ENCODE peak calls at places on chromosome 5, in four cellular contexts. S, K, R and N are unnamed samples.

GRCh38 chr5:83472508-83473343 is 1.2 kb downstream of the VCAN start:
- DNase-seq in K (no peak), S (peak; percentile 24), R (peak; percentile 57), N (peak; percentile 87)

GRCh38 chr5:48192-48591 is 43.8 kb upstream of the PLEKHG4B start:
- DNase-seq in R (no peak), S (no peak), K (no peak), N (no peak)

GRCh38 chr5:620152-620551 is 8.0 kb downstream of the CEP72 start:
- DNase-seq in S (no peak), K (no peak), R (no peak), N (no peak)

GRCh38 chr5:35171108-35171507 is 59.2 kb downstream of the PRLR start:
- DNase-seq in K (no peak), R (no peak), S (no peak), N (no peak)

GRCh38 chr5:132422720-132423442 is 53.4 kb downstream of the SLC22A5 start:
- DNase-seq in K (no peak), S (peak; percentile 68), R (no peak), N (no peak)

GRCh38 chr5:56684159-56684558 is 131.2 kb upstream of the MAP3K1 start:
- DNase-seq in S (no peak), R (no peak), K (no peak), N (no peak)

GRCh38 chr5:127011961-127012644 is 18.3 kb downstream of the MARCHF3 start:
- DNase-seq in S (no peak), R (no peak), K (no peak), N (no peak)

GRCh38 chr5:16709691-16710420 is 93.1 kb upstream of the RETREG1 start:
- DNase-seq in R (no peak), S (no peak), K (no peak), N (no peak)

GRCh38 chr5:143890475-143890874 is 78.5 kb downstream of the HMHB1 start:
- DNase-seq in S (peak; percentile 9), K (no peak), R (no peak), N (no peak)

GRCh38 chr5:135566422-135567416 is 12.1 kb downstream of the CXCL14 start:
- DNase-seq in S (no peak), K (no peak), R (no peak), N (peak; percentile 74)

GRCh38 chr5:127010362-127010761 is 20.0 kb downstream of the MARCHF3 start:
- DNase-seq in S (no peak), R (no peak), K (no peak), N (no peak)

GRCh38 chr5:130102995-130103394 is 198.7 kb downstream of the CHSY3 start:
- DNase-seq in R (no peak), K (no peak), S (no peak), N (no peak)

GRCh38 chr5:82635561-82636288 is 357.6 kb upstream of the RPS23 start:
- DNase-seq in S (peak; percentile 83), R (no peak), K (no peak), N (no peak)

GRCh38 chr5:172153695-172154094 is 34.3 kb downstream of the STK10 start:
- DNase-seq in R (no peak), K (no peak), S (no peak), N (no peak)

GRCh38 chr5:58460727-58461286 is 921 bp upstream of the PLK2 start:
- DNase-seq in S (peak; percentile 86), K (peak; percentile 72), R (peak; percentile 93), N (no peak)

GRCh38 chr5:1480217-1480616 is 35.0 kb upstream of the SLC6A3 start:
- DNase-seq in R (no peak), K (no peak), S (peak; percentile 11), N (peak; percentile 80)

GRCh38 chr5:149911031-149911430 is 33.6 kb downstream of the PDE6A start:
- DNase-seq in R (no peak), S (no peak), K (no peak), N (no peak)

GRCh38 chr5:88732862-88733261 is 150.1 kb downstream of the MEF2C start:
- DNase-seq in K (no peak), S (no peak), R (no peak), N (no peak)

GRCh38 chr5:173114536-173114935 is 29.8 kb upstream of the BNIP1 start:
- DNase-seq in K (no peak), R (no peak), S (no peak), N (no peak)

GRCh38 chr5:134139377-134139851 is 24.9 kb downstream of the TCF7 start:
- DNase-seq in S (no peak), R (no peak), K (no peak), N (peak; percentile 30)

GRCh38 chr5:60447488-60447920 is 252.5 kb downstream of the DEPDC1B start:
- DNase-seq in R (no peak), K (no peak), S (no peak), N (no peak)

GRCh38 chr5:155794801-155795200 is 532.2 kb upstream of the SGCD start:
- DNase-seq in S (peak; percentile 3), K (no peak), R (no peak), N (no peak)

GRCh38 chr5:180339583-180340183 is 13.5 kb downstream of the GFPT2 start:
- DNase-seq in R (no peak), K (no peak), S (peak; percentile 45), N (peak; percentile 37)

GRCh38 chr5:68683632-68684035 is 410.2 kb upstream of the SLC30A5 start:
- DNase-seq in K (no peak), S (peak; percentile 95), R (no peak), N (peak; percentile 58)

GRCh38 chr5:130939059-130939458 is 226.0 kb downstream of the HINT1 start:
- DNase-seq in S (no peak), R (no peak), K (no peak), N (no peak)

GRCh38 chr5:99543841-99544240 is 615.0 kb upstream of the CHD1 start:
- DNase-seq in K (no peak), R (no peak), S (peak; percentile 35), N (no peak)

GRCh38 chr5:1910081-1910760 is 27.5 kb upstream of the IRX4 start:
- DNase-seq in S (no peak), K (no peak), R (no peak), N (peak; percentile 65)

GRCh38 chr5:2201011-2201410 is 318.3 kb upstream of the IRX4 start:
- DNase-seq in K (no peak), S (no peak), R (no peak), N (no peak)

GRCh38 chr5:14676320-14676719 is 11.8 kb downstream of the OTULIN start:
- DNase-seq in K (no peak), R (no peak), S (peak; percentile 68), N (no peak)

GRCh38 chr5:116487045-116487444 is 87.6 kb downstream of the SEMA6A start:
- DNase-seq in S (no peak), K (no peak), R (no peak), N (no peak)

GRCh38 chr5:66113160-66113559 is 30.9 kb upstream of the SREK1 start:
- DNase-seq in R (no peak), S (peak; percentile 62), K (no peak), N (no peak)

GRCh38 chr5:16234598-16234997 is 55.0 kb upstream of the MARCHF11 start:
- DNase-seq in K (no peak), R (no peak), S (no peak), N (no peak)

GRCh38 chr5:55437452-55437851 is 97.3 kb downstream of the PLPP1 start:
- DNase-seq in R (no peak), S (no peak), K (no peak), N (no peak)

GRCh38 chr5:84239509-84239908 is 145.2 kb downstream of the EDIL3 start:
- DNase-seq in S (peak; percentile 68), K (no peak), R (no peak), N (no peak)

GRCh38 chr5:53291047-53291446 is 181.5 kb upstream of the MOCS2 start:
- DNase-seq in K (no peak), R (no peak), S (no peak), N (no peak)

GRCh38 chr5:166505546-166505945 is 1785.9 kb upstream of the WWC1 start:
- DNase-seq in K (no peak), R (peak; percentile 27), S (no peak), N (no peak)

GRCh38 chr5:137488974-137489373 is 10.2 kb downstream of the SPOCK1 start:
- DNase-seq in K (no peak), R (no peak), S (no peak), N (no peak)

DNA sequence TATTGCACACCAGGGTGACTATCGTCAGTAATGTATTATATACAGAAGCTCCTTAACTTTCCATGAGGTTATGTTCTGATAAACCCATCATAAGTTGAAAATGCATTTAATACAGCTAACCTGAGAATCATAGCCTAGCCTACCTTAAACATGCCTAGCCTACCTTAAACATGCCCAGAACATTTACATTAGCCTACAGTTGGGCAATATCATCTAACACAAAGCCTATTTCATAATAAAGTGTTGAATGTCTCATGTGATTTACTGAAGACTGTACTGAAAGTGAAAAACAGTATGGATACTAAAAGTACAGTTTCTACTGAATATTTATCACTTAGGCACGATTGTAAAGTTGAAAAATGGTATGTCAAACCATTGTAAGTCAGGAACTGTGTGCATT is 1.5 kb downstream of the GM2A start:
- DNase-seq in K (no peak), R (no peak), S (no peak), N (no peak)
- H3K27ac ChIP-seq in K (no peak overlapping the region), R (no peak overlapping the region), S (no peak overlapping the region), N (no peak overlapping the region)

GRCh38 chr5:177511796-177512675 is 2.4 kb upstream of the DOK3 start:
- DNase-seq in S (no peak), R (no peak), K (no peak), N (no peak)
- H3K36me3 ChIP-seq in S (peaks cover 40% of the 10 kb centered on the region), R (peaks cover 65% of the 10 kb centered on the region), K (peaks cover 46% of the 10 kb centered on the region), N (peaks cover 17% of the 10 kb centered on the region)

DNA sequence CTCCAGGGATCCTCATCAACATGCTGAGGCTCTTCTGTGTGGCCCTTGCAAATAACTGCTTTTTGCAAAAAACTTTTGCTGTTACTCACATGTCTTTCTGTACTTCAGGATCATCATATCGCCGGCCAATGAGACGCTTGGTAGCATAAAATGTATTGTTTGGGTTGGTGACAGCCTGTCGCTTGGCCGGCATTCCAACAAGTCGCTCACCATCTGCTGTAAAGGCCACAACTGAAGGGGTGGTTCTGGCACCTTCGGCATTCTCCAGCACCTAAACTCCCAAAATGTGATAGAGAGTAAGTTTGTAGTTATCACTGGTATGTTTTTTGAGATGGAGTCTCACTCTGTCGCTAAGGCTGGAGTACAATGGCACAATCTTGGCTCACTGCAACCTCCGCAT is 4.3 kb downstream of the HSPA9 start:
- DNase-seq in K (no peak), R (no peak), S (no peak), N (no peak)
- H3K4me1 ChIP-seq in K (peaks cover 29% of the 10 kb centered on the region), R (no peaks in the 10 kb centered on the region), S (peaks cover under 1% of the 10 kb centered on the region), N (peaks cover 17% of the 10 kb centered on the region)

GRCh38 chr5:97183930-97184213 is 825 bp upstream of the RIOK2 start:
- DNase-seq in S (no peak), R (no peak), K (no peak), N (no peak)

GRCh38 chr5:97182571-97183099 is 412 bp downstream of the RIOK2 start:
- DNase-seq in K (no peak), S (peak; percentile 5), R (no peak), N (no peak)

GRCh38 chr5:97183100-97183929 is at the start of gene RIOK2:
- DNase-seq in S (peak; percentile 97), K (peak; percentile 85), R (peak; percentile 81), N (peak; percentile 97)

DNA sequence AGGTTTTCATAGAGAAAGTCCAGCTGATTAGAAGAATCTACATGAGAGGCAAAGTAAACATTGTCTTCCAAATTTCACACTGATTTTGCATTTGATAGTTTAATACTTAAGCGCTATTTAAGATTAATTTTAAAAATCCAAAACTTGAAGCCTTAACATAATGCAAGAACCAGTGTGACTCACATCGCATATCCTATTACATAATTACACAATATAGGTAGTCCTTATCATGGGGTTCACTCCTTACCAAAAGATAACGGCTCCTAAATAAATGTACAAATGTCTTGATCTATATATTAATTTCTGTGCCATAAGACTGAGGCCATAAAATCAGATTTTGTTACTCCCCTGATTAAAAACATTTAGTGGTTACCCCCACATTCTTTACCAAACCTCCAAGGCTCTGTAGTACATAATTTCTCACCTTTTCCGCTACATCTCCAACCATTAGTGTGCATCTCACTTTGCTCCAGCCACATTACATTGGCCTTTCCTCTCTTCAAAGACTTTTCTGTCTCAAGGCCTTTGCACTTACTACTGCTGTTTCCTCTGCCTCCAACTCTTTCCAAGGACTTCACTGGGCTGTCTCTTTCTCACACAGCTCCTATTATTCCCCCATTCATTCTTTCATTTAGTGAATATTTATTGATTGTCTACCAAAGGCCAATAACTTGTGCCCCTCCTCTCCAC is 1.0 kb downstream of the RIOK2 start:
- DNase-seq in S (peak; percentile 14), R (no peak), K (no peak), N (no peak)
- H3K27ac ChIP-seq in S (peak overlapping the region; percentile 91), R (no peak overlapping the region), K (no peak overlapping the region), N (no peak overlapping the region)